ENCODE peak calls at places on chromosomes 13 and 19, in eight cellular contexts. O, M, T, L, Z, G, V and C are unnamed samples.

GRCh38 chr19:46970815-46971214 is 48.8 kb upstream of the NPAS1 start:
- DNase-seq in O (no peak), Z (no peak), G (no peak), M (no peak), T (no peak), V (no peak), L (no peak), C (no peak)

GRCh38 chr13:99859178-99860177 is 112.1 kb downstream of the ZIC5 start:
- DNase-seq in V (no peak), T (no peak), L (no peak), Z (no peak), M (no peak), G (no peak), O (no peak), C (no peak)

GRCh38 chr13:48595330-48596127 is 58.2 kb upstream of the CYSLTR2 start:
- DNase-seq in O (peak), V (peak), G (peak), T (peak), Z (peak), M (peak), L (no peak), C (peak)

GRCh38 chr13:78137404-78138142 is 218.9 kb upstream of the EDNRB start:
- DNase-seq in L (no peak), O (no peak), V (peak), G (no peak), T (no peak), M (peak), Z (peak), C (peak)

GRCh38 chr13:50951366-50951765 is 41.8 kb downstream of the RNASEH2B start:
- DNase-seq in T (no peak), G (no peak), O (no peak), L (no peak), V (no peak), M (no peak), Z (peak), C (no peak)

GRCh38 chr13:112905086-112905485 is 63.9 kb upstream of the MCF2L start:
- DNase-seq in V (peak), T (no peak), G (no peak), O (no peak), L (no peak), M (peak), Z (no peak), C (no peak)

GRCh38 chr19:33064778-33065550 is at the start of gene RHPN2:
- DNase-seq in L (no peak), Z (no peak), V (peak), O (peak), G (peak), M (peak), T (peak), C (no peak)

GRCh38 chr13:66635526-66635925 is 594.6 kb downstream of the PCDH9 start:
- DNase-seq in O (no peak), L (no peak), V (no peak), M (no peak), T (no peak), Z (peak), G (no peak), C (no peak)

GRCh38 chr13:49746111-49746510 is 46.4 kb downstream of the KPNA3 start:
- DNase-seq in Z (no peak), M (no peak), V (no peak), G (no peak), T (no peak), L (no peak), O (no peak), C (no peak)

GRCh38 chr13:73602295-73602694 is 531.9 kb downstream of the KLF12 start:
- DNase-seq in T (no peak), Z (no peak), V (no peak), L (no peak), O (no peak), M (no peak), G (no peak), C (no peak)

GRCh38 chr19:31340059-31341025 is 8.9 kb downstream of the TSHZ3 start:
- DNase-seq in G (no peak), V (no peak), O (peak), M (no peak), T (peak), Z (no peak), L (no peak), C (peak)

GRCh38 chr13:21759503-21759902 is 88.6 kb downstream of the FGF9 start:
- DNase-seq in Z (no peak), L (no peak), T (no peak), M (no peak), G (peak), O (no peak), V (no peak), C (no peak)

GRCh38 chr13:40589285-40590109 is 76.9 kb downstream of the FOXO1 start:
- DNase-seq in T (no peak), Z (no peak), G (no peak), V (peak), O (peak), M (no peak), L (peak), C (no peak)

GRCh38 chr19:15285896-15286591 is 46.3 kb downstream of the BRD4 start:
- DNase-seq in T (no peak), O (peak), Z (no peak), M (no peak), G (no peak), L (no peak), V (no peak), C (no peak)

GRCh38 chr13:40120781-40121180 is 465.3 kb downstream of the COG6 start:
- DNase-seq in V (no peak), T (no peak), Z (no peak), M (no peak), L (no peak), O (no peak), G (no peak), C (no peak)

GRCh38 chr13:23087884-23088283 is 92.9 kb upstream of the SGCG start:
- DNase-seq in V (peak), G (no peak), L (no peak), O (no peak), Z (no peak), M (peak), T (no peak), C (peak)

GRCh38 chr13:110616103-110617101 is 1.1 kb downstream of the NAXD start:
- DNase-seq in Z (no peak), O (peak), V (peak), M (peak), T (peak), G (peak), L (peak), C (peak)

GRCh38 chr13:37179646-37180045 is 74.2 kb upstream of the CSNK1A1L start:
- DNase-seq in T (no peak), V (no peak), G (no peak), Z (no peak), O (no peak), M (no peak), L (no peak), C (no peak)

GRCh38 chr13:109964164-109964563 is 177.8 kb upstream of the IRS2 start:
- DNase-seq in M (peak), L (no peak), G (no peak), V (no peak), T (no peak), O (no peak), Z (no peak), C (peak)

GRCh38 chr19:17671906-17672305 is 16.2 kb downstream of the UNC13A start:
- DNase-seq in L (no peak), T (no peak), M (peak), Z (no peak), V (no peak), G (no peak), O (no peak), C (peak)

GRCh38 chr13:101654916-101655315 is 202.4 kb downstream of the ITGBL1 start:
- DNase-seq in M (no peak), G (no peak), V (no peak), T (no peak), Z (no peak), L (no peak), O (no peak), C (no peak)

GRCh38 chr13:19586904-19587634 is 25.7 kb upstream of the TPTE2 start:
- DNase-seq in G (no peak), L (no peak), V (peak), O (peak), Z (no peak), T (peak), M (no peak), C (peak)

GRCh38 chr19:20359933-20360720 is 193.1 kb downstream of the ZNF486 start:
- DNase-seq in Z (no peak), V (no peak), L (no peak), M (peak), T (no peak), O (no peak), G (peak), C (no peak)

GRCh38 chr13:51590966-51591627 is 6.8 kb downstream of the WDFY2 start:
- DNase-seq in V (peak), Z (peak), G (peak), L (no peak), O (no peak), T (no peak), M (no peak), C (no peak)

GRCh38 chr13:25965596-25965995 is 86.2 kb downstream of the SHISA2 start:
- DNase-seq in O (no peak), T (no peak), M (no peak), Z (no peak), G (no peak), V (no peak), L (no peak), C (no peak)

GRCh38 chr13:73603646-73604045 is 530.6 kb downstream of the KLF12 start:
- DNase-seq in V (no peak), M (no peak), L (no peak), O (no peak), T (no peak), G (no peak), Z (no peak), C (no peak)

DNA sequence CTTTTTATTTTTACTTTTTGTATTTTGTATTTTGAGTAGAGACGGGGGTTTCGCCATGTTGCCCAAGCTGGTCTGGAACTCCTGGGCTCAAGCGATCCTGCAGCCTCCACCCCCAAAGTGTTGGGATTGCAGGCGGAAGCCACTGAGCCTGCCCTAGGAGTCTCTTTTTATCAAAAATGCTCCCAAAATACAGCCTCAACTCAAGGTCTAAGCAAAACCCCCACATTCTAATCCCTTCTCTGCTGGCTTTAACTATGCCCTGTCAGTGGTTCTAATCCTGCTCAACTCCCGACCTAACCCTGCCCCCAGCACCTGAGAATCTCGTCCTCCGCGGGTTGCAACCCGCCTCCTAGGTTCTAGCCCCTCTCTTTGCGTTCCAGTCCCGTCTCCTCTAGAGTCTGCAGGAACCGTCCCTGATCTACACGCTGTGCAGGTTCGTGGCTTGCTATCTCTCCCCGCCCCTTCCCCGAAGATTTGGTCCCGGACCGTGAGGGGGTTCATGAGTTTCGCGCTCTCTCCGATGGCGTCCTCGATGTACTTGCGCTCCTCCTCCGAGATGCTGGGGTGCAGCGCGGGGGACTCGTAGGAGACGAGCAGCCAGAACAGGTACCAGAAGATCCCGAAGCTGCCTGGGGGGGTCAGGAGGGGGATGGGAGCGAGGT is 8.0 kb downstream of the SLC17A7 start:
- DNase-seq in G (no peak), Z (no peak), V (no peak), L (no peak), T (no peak), O (no peak), M (no peak), C (no peak)
- H3K4me3 ChIP-seq in G (no peak), Z (no peak), V (no peak), L (no peak), T (no peak), O (no peak), M (no peak), C (no peak)

GRCh38 chr19:19269952-19270694 is 3.0 kb downstream of the TM6SF2 start:
- DNase-seq in T (no peak), O (no peak), M (peak), G (no peak), Z (no peak), V (no peak), L (no peak), C (no peak)

GRCh38 chr19:19270749-19271571 is 2.1 kb downstream of the TM6SF2 start:
- DNase-seq in G (no peak), Z (no peak), V (no peak), O (no peak), L (no peak), M (no peak), T (no peak), C (no peak)

GRCh38 chr19:19274146-19274545 is 1.0 kb upstream of the TM6SF2 start:
- DNase-seq in T (no peak), O (no peak), G (no peak), M (peak), V (no peak), Z (no peak), L (no peak), C (no peak)

GRCh38 chr19:19274716-19275115 is 1.6 kb upstream of the TM6SF2 start:
- DNase-seq in O (peak), M (no peak), G (peak), L (no peak), T (no peak), V (no peak), Z (no peak), C (no peak)

GRCh38 chr19:19271828-19272599 is 1.1 kb downstream of the TM6SF2 start:
- DNase-seq in V (no peak), O (peak), T (no peak), Z (no peak), M (no peak), G (no peak), L (no peak), C (no peak)
- H3K4me3 ChIP-seq in V (no peak), O (no peak), T (no peak), Z (peak), M (peak), G (no peak), L (no peak), C (no peak)

GRCh38 chr19:44750713-44751112 is 2.2 kb downstream of the BCL3 start:
- DNase-seq in Z (no peak), O (no peak), G (no peak), V (no peak), T (no peak), M (no peak), L (no peak), C (no peak)

GRCh38 chr19:44748426-44749254 is at the start of gene BCL3:
- DNase-seq in T (peak), O (peak), V (peak), G (peak), Z (no peak), L (no peak), M (peak), C (no peak)

GRCh38 chr19:44747739-44748425 is 626 bp upstream of the BCL3 start:
- DNase-seq in G (peak), L (no peak), M (peak), Z (no peak), V (peak), O (peak), T (peak), C (no peak)

GRCh38 chr19:44749318-44749717 is 810 bp downstream of the BCL3 start:
- DNase-seq in M (no peak), V (no peak), G (no peak), T (no peak), Z (no peak), L (no peak), O (peak), C (no peak)

DNA sequence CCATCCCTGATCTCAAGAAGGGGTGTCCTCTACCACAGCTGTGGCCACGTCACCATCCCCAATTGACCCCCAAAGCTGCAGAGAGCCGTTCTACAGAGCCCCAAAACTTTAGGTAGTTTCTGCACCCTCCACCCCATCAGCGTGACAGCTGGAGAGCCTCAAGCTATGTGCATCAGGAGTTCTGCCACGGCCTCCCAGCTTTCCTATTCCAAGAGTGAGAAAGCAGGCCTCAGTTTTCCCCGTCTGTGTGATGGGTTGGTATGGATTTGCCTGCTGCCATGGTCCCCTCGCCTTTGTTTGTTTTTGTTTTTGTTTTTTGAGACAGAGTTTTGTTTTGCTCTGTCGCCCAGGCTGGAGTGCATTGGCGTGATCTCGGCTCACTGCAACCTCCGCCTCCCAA is 1.5 kb downstream of the BCL3 start:
- DNase-seq in G (no peak), T (no peak), Z (no peak), O (peak), M (no peak), L (no peak), V (no peak), C (no peak)
- H3K4me3 ChIP-seq in G (peak), T (no peak), Z (peak), O (no peak), M (no peak), L (peak), V (peak), C (no peak)

GRCh38 chr13:97298816-97299215 is 76.7 kb downstream of the MBNL2 start:
- DNase-seq in O (no peak), M (no peak), G (no peak), V (no peak), L (no peak), T (no peak), Z (no peak), C (no peak)

GRCh38 chr13:97296740-97297139 is 74.6 kb downstream of the MBNL2 start:
- DNase-seq in L (no peak), V (no peak), T (no peak), G (no peak), O (no peak), Z (no peak), M (no peak), C (no peak)

GRCh38 chr13:97289514-97290298 is 67.6 kb downstream of the MBNL2 start:
- DNase-seq in Z (no peak), T (no peak), L (no peak), M (no peak), V (no peak), O (no peak), G (no peak), C (no peak)

GRCh38 chr13:97300871-97301270 is 78.7 kb downstream of the MBNL2 start:
- DNase-seq in T (no peak), G (no peak), Z (no peak), L (no peak), V (no peak), O (no peak), M (no peak), C (no peak)

GRCh38 chr13:97295279-97296182 is 73.4 kb downstream of the MBNL2 start:
- DNase-seq in T (no peak), L (no peak), M (no peak), Z (peak), G (no peak), O (no peak), V (no peak), C (no peak)
- H3K4me3 ChIP-seq in T (no peak), L (no peak), M (no peak), Z (no peak), G (no peak), O (no peak), V (no peak), C (no peak)